ENCODE peak calls at places on chromosome 5, in four cellular contexts. I is K562, D is GM12878, X is H1. N is an unnamed sample.

GRCh38 chr5:10624244-10624643 is 60.4 kb downstream of the ANKRD33B start:
- DNase-seq in I (peak; percentile 25), D (no peak), X (no peak), N (no peak)

GRCh38 chr5:61824396-61824795 is 481.6 kb upstream of the KIF2A start:
- DNase-seq in I (no peak), D (no peak), X (no peak), N (no peak)

GRCh38 chr5:67015577-67016290 is 180.9 kb downstream of the CD180 start:
- DNase-seq in I (peak; percentile 35), D (no peak), X (no peak), N (peak; percentile 86)

GRCh38 chr5:96934291-96934694 is 1.6 kb upstream of the LNPEP start:
- DNase-seq in I (peak; percentile 45), D (no peak), X (no peak), N (peak; percentile 42)

GRCh38 chr5:42894057-42894456 is 82.4 kb upstream of the SELENOP start:
- DNase-seq in I (peak; percentile 48), D (no peak), X (peak; percentile 88), N (no peak)

GRCh38 chr5:98458004-98458403 is 315.5 kb upstream of the RGMB start:
- DNase-seq in I (no peak), D (no peak), X (no peak), N (peak; percentile 95)

GRCh38 chr5:36066001-36066539 is 612 bp downstream of the UGT3A2 start:
- DNase-seq in I (no peak), D (no peak), X (no peak), N (no peak)

GRCh38 chr5:95440825-95441224 is 49.7 kb downstream of the FAM81B start:
- DNase-seq in I (no peak), D (no peak), X (no peak), N (no peak)

GRCh38 chr5:85108471-85108870 is 723.8 kb upstream of the EDIL3 start:
- DNase-seq in I (no peak), D (no peak), X (no peak), N (no peak)

GRCh38 chr5:168663276-168664004 is 84.3 kb upstream of the PANK3 start:
- DNase-seq in I (no peak), D (no peak), X (no peak), N (no peak)

GRCh38 chr5:24742334-24742733 is 97.6 kb upstream of the CDH10 start:
- DNase-seq in I (no peak), D (no peak), X (no peak), N (no peak)

GRCh38 chr5:95842955-95843544 is 20.5 kb upstream of the GLRX start:
- DNase-seq in I (peak; percentile 89), D (no peak), X (no peak), N (peak; percentile 75)

GRCh38 chr5:114903767-114904166 is 265.9 kb downstream of the TRIM36 start:
- DNase-seq in I (no peak), D (no peak), X (no peak), N (no peak)

GRCh38 chr5:33049298-33049697 is 338.2 kb downstream of the NPR3 start:
- DNase-seq in I (no peak), D (no peak), X (no peak), N (no peak)

GRCh38 chr5:132267931-132268501 is 10.5 kb downstream of the PDLIM4 start:
- DNase-seq in I (no peak), D (no peak), X (peak; percentile 41), N (no peak)

GRCh38 chr5:90353254-90353653 is 56.3 kb downstream of the CETN3 start:
- DNase-seq in I (no peak), D (no peak), X (no peak), N (no peak)

GRCh38 chr5:19928556-19929421 is 59.2 kb downstream of the CDH18 start:
- DNase-seq in I (no peak), D (no peak), X (no peak), N (peak; percentile 92)

GRCh38 chr5:8628521-8628920 is 759.6 kb downstream of the MTRR start:
- DNase-seq in I (no peak), D (no peak), X (no peak), N (no peak)

GRCh38 chr5:41408676-41409443 is 101.5 kb downstream of the PLCXD3 start:
- DNase-seq in I (no peak), D (no peak), X (no peak), N (peak; percentile 74)

GRCh38 chr5:65862384-65862783 is 64.0 kb upstream of the ERBIN start:
- DNase-seq in I (no peak), D (no peak), X (no peak), N (peak; percentile 8)

GRCh38 chr5:77864997-77865396 is 88.9 kb upstream of the TBCA start:
- DNase-seq in I (no peak), D (no peak), X (no peak), N (no peak)

GRCh38 chr5:110116539-110116938 is 426.8 kb downstream of the MAN2A1 start:
- DNase-seq in I (no peak), D (no peak), X (no peak), N (no peak)

GRCh38 chr5:85484982-85485574 is 1100.4 kb upstream of the EDIL3 start:
- DNase-seq in I (peak; percentile 1), D (no peak), X (no peak), N (no peak)

GRCh38 chr5:166768536-166768935 is 1522.9 kb upstream of the WWC1 start:
- DNase-seq in I (no peak), D (no peak), X (no peak), N (no peak)
- TF ChIP-seq CHD1 in I (no peak), D (no peak), X (no peak), N (no peak)

GRCh38 chr5:59562756-59563389 is 330.7 kb downstream of the PDE4D start:
- DNase-seq in I (no peak), D (peak; percentile 75), X (no peak), N (peak; percentile 33)
- TF ChIP-seq CHD1 in I (no peak), D (no peak), X (no peak), N (no peak)

DNA sequence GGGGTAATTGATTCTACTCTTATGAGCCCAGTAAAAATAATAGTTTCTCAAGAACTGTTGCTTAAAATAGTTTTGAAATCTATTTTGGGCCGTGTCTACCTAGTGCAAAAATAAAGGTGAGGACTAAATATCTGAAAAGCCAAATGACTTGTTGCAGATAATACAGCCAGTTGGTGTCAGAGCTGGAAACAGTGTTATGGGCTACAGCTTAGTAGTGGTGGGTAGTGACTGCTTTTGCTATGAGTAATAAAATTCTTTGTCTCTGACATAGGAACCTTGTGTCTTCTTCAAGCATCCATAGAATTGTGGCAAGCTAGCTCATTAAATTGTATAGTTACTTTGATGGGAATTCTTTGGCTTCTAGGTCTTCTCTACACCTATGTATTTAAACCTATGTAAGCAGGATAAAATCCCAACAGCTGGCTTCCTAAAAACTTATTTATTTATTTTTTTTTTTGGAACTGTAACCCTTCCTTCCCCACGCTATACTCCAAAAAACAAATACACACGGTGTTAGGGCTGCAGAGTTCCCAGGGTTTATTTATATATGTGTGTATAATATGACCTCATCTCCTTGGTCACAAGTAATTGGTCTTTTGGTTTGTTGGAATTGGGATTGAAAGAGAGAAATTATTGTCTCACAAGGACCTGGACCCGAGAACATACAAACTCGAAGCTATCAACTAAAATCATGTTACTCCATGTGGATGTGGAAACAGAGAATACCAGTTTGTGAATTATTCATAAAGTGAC is 138.0 kb downstream of the NUDT12 start:
- DNase-seq in I (no peak), D (no peak), X (no peak), N (peak; percentile 80)
- TF ChIP-seq CHD1 in I (no peak), D (no peak), X (no peak), N (no peak)

GRCh38 chr5:129591508-129592160 is 131.5 kb downstream of the ADAMTS19 start:
- DNase-seq in I (no peak), D (no peak), X (no peak), N (no peak)

GRCh38 chr5:129593525-129593924 is 133.4 kb downstream of the ADAMTS19 start:
- DNase-seq in I (no peak), D (no peak), X (no peak), N (no peak)
- TF ChIP-seq CHD1 in I (no peak), D (no peak), X (no peak), N (no peak)

DNA sequence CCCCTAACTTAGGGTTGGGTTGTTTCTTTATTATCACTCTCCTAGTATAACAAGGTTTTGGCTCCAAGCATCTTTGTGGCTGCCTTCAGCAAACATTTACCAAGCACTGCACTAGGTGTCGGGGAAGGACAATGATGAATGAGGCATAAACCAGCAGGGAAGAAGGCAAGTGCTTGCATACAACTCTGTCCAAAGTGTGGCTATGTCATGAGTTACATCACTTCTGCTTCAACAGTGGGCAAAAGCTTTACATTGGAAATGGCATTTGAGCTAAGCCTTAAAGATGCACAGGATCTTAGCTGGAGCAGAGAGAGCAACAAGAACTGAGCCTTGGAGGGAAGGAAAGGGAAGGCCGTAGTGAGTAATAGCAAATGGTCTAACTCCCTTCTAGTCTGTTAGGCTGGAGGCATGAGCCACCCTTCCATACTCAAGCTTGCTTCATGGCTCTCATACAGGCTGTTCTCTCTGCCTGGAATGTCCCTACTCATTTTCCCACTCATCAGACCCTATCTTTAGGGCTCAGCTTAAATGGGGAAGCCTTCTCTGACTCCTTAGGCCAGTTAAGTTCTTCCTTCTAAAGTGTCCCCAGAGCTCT is 121.8 kb downstream of the SEMA6A start:
- DNase-seq in I (no peak), D (no peak), X (no peak), N (no peak)
- TF ChIP-seq CHD1 in I (no peak), D (no peak), X (no peak), N (no peak)

GRCh38 chr5:176525677-176526076 is 11.5 kb downstream of the RNF44 start:
- DNase-seq in I (no peak), D (no peak), X (peak; percentile 47), N (no peak)

GRCh38 chr5:176524987-176525386 is 12.2 kb downstream of the RNF44 start:
- DNase-seq in I (no peak), D (no peak), X (no peak), N (no peak)

GRCh38 chr5:176528301-176528700 is 8.9 kb downstream of the RNF44 start:
- DNase-seq in I (no peak), D (no peak), X (no peak), N (no peak)

GRCh38 chr5:176527246-176528222 is 9.7 kb downstream of the RNF44 start:
- DNase-seq in I (no peak), D (no peak), X (no peak), N (no peak)

GRCh38 chr5:176526462-176526861 is 10.7 kb downstream of the RNF44 start:
- DNase-seq in I (no peak), D (no peak), X (no peak), N (no peak)
- TF ChIP-seq CHD1 in I (no peak), D (no peak), X (no peak), N (no peak)

DNA sequence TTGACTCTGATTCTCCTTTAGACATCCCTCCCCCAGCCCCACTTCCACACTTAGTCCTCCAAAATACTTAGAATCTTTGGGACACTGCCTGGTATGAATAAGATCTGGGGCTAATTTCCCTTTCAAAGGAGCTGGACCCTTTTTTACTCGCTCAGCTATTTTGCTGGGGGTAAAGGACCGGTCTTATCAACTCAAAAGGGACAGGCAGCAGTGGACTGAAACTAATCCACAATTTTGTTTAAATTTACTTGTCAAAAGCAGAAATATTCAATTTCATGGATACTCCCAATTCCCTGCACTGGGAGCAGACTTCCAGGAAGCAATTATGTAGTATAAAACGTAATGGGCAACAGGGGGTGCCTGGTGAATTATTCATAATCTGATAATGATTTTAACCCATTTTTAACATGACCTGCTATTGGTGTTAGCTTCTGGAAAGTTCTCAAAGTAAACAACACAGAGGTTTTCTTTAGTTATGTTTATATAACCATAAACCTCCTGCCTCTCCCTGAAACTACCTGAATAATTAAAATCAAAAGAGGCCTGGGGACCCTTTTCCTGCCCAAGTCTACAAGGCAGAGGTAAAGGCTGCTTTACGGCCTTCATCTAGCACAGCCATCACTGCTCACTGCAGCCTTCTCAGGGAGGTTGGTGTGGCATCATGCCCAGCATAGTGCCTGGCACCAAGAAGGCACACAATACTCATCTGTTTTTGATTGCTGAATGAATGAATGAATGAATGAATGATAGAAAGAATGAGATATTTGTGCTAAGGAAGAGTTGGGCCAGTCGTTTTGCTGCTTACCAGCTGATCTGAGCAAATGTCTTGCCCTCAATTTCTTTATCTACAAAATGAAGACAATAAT is 44.2 kb upstream of the GNPDA1 start:
- DNase-seq in I (no peak), D (no peak), X (no peak), N (no peak)
- TF ChIP-seq CHD1 in I (no peak), D (no peak), X (no peak), N (no peak)

GRCh38 chr5:371811-372555 is 50.5 kb downstream of the AHRR start:
- DNase-seq in I (no peak), D (no peak), X (peak; percentile 42), N (no peak)
- TF ChIP-seq CHD1 in I (no peak), D (no peak), X (no peak), N (no peak)

N was measured in IMR-90.